ENCODE peak calls at places on chromosome 6, in four cellular contexts. W is GM12878, G is HepG2, U is K562. F is an unnamed sample.
A peak's percentile ranks its signal among the peaks of the same experiment; 100 is the strongest.

GRCh38 chr6:35400901-35401311 is 51.2 kb upstream of the FANCE start:
- DNase-seq in W (no peak), G (no peak), U (no peak), F (no peak)

GRCh38 chr6:144063744-144064401 is 31.5 kb downstream of the SF3B5 start:
- DNase-seq in W (peak; percentile 59), G (peak; percentile 50), U (peak; percentile 96), F (peak; percentile 91)

GRCh38 chr6:79818471-79818870 is 128.9 kb downstream of the ELOVL4 start:
- DNase-seq in W (no peak), G (no peak), U (no peak), F (no peak)

GRCh38 chr6:33620584-33621395 is at the start of gene ITPR3:
- DNase-seq in W (peak; percentile 28), G (no peak), U (peak; percentile 96), F (peak; percentile 54)

GRCh38 chr6:133512410-133513016 is 271.4 kb downstream of the EYA4 start:
- DNase-seq in W (no peak), G (peak; percentile 46), U (peak; percentile 17), F (peak; percentile 40)

GRCh38 chr6:31305674-31306219 is 33.9 kb upstream of the HLA-C start:
- DNase-seq in W (no peak), G (no peak), U (no peak), F (no peak)

GRCh38 chr6:44708208-44708607 is 320.7 kb downstream of the CDC5L start:
- DNase-seq in W (no peak), G (no peak), U (no peak), F (no peak)

GRCh38 chr6:143822584-143823024 is 20.5 kb upstream of the LTV1 start:
- DNase-seq in W (no peak), G (no peak), U (no peak), F (no peak)

GRCh38 chr6:123901441-123901840 is 97.8 kb downstream of the NKAIN2 start:
- DNase-seq in W (no peak), G (no peak), U (no peak), F (no peak)

GRCh38 chr6:56335733-56336132 is 88.4 kb upstream of the COL21A1 start:
- DNase-seq in W (no peak), G (no peak), U (no peak), F (no peak)

GRCh38 chr6:157574851-157575424 is 193.9 kb downstream of the ZDHHC14 start:
- DNase-seq in W (no peak), G (no peak), U (no peak), F (no peak)
- TF ChIP-seq TARDBP in W (no peak), G (no peak), U (no peak), F (no peak)

GRCh38 chr6:36679043-36679821 is 718 bp downstream of the CDKN1A start:
- DNase-seq in W (no peak), G (peak; percentile 50), U (no peak), F (no peak)
- TF ChIP-seq FOXK2 in W (no peak), G (no peak), U (no peak), F (no peak)

DNA sequence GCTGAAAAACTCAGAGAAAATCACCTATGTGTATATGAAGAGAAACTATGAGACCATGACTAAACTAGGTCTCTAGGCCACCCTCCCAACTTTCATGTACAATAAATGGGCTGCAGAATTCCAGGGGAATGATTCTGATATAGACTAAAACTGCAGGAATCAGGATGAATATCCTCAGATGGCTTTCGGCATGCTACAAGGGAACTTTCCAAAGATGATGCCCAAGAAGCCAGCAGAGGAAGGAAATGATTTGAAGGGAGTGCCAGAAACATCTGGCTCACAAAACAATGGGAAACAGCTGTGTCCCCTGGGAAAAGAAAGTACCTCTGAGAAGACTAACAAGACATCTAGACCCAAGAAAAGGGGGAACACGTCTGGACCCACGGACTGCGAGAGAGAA is 41.1 kb downstream of the PLN start:
- DNase-seq in W (no peak), G (no peak), U (no peak), F (no peak)
- TF ChIP-seq TARDBP in W (no peak), G (no peak), U (no peak), F (no peak)

GRCh38 chr6:89940225-89941027 is 46.2 kb downstream of the GJA10 start:
- DNase-seq in W (peak; percentile 21), G (peak; percentile 81), U (peak; percentile 72), F (peak; percentile 75)
- TF ChIP-seq FOXK2 in W (peak; percentile 54), G (peak; percentile 66), U (peak; percentile 98), F (peak; percentile 94)

GRCh38 chr6:139376604-139377218 is 2.3 kb upstream of the CITED2 start:
- DNase-seq in W (no peak), G (peak; percentile 48), U (peak; percentile 22), F (no peak)
- TF ChIP-seq TARDBP in W (no peak), G (no peak), U (no peak), F (no peak)

GRCh38 chr6:89069536-89070163 is 10.9 kb upstream of the PNRC1 start:
- DNase-seq in W (no peak), G (no peak), U (no peak), F (no peak)

GRCh38 chr6:89063881-89064280 is 16.7 kb upstream of the PNRC1 start:
- DNase-seq in W (no peak), G (no peak), U (no peak), F (no peak)

GRCh38 chr6:89067796-89068195 is 12.8 kb upstream of the PNRC1 start:
- DNase-seq in W (no peak), G (no peak), U (no peak), F (no peak)

GRCh38 chr6:89068695-89069094 is 11.9 kb upstream of the PNRC1 start:
- DNase-seq in W (no peak), G (no peak), U (no peak), F (no peak)

GRCh38 chr6:89066929-89067646 is 13.5 kb upstream of the PNRC1 start:
- DNase-seq in W (no peak), G (no peak), U (no peak), F (no peak)
- TF ChIP-seq FOXK2 in W (no peak), G (no peak), U (no peak), F (no peak)

DNA sequence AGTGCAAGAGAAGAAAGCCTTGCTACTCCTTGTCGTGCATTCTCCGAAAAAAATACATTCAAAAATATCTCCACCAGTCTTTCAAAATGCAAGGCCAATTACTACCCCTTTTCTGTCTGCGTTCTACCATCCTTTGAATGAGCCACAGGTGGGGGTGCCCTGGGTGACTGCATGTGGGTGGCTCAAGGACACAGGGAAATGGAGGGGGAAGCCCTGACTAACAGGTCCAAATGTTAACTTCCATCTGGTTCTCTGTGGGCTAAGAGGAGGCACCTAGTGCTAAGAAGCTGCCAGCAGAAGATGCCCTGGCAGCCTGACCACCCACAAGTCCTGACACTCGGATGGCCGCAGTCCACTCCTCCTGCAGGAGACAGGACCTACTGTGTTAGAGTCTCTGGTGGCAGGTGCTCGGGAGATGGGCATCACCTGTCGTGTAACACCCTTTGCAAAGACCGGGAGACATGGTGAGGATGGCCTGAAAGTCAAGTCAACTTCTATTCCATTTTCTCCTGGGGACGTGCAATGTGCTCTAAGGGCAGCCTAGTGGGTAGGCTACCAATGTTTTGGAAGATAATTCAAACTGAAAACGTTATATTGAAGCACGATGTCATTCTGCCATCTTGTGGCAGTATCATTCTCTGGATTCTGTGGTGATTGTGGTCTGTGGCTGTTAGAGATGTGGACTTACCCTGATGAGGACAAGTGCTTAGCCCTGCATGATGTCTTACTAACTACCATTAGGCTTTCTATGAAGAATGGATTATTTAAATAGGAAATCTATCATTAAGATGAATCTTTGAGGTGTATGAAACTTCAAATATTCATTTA is 27.4 kb upstream of the IGF2R start:
- DNase-seq in W (peak; percentile 55), G (peak; percentile 46), U (peak; percentile 18), F (peak; percentile 23)
- TF ChIP-seq TARDBP in W (no peak), G (no peak), U (no peak), F (no peak)